ENCODE peak calls at places on chromosomes 7 and 10, in nine cellular contexts. Q is HuH-7.5, Y is NCI-H2029 treated with DMSO at 0.1 percent for 48 hours, J is HepG2, V is GDM1, B is right atrium auricular region, M is GM03348, O is PC-9, C is H7. K is an unnamed sample.
A peak's percentile ranks its signal among the peaks of the same experiment; 100 is the strongest.

GRCh38 chr7:23864984-23865383 is 155.0 kb downstream of the STK31 start:
- DNase-seq in Q (no peak), J (no peak), O (peak; percentile 90), B (no peak), V (no peak), C (no peak), M (no peak), Y (no peak), K (peak; percentile 26)

GRCh38 chr7:135672560-135673359 is 10.4 kb downstream of the STMP1 start:
- DNase-seq in V (no peak), O (no peak), C (peak; percentile 63), Q (peak; percentile 42), M (peak; percentile 76), J (peak; percentile 48), B (no peak), Y (peak; percentile 45), K (peak; percentile 68)

GRCh38 chr10:54853883-54854282 is 52.9 kb upstream of the PCDH15 start:
- DNase-seq in O (no peak), Y (no peak), C (no peak), M (no peak), Q (no peak), B (no peak), V (no peak), J (no peak), K (no peak)

GRCh38 chr7:7732566-7733290 is 14.3 kb upstream of the RPA3 start:
- DNase-seq in Y (no peak), O (no peak), M (peak; percentile 60), B (no peak), C (no peak), J (peak; percentile 70), V (no peak), Q (no peak), K (no peak)

GRCh38 chr7:28798233-28798632 is 159.9 kb downstream of the TRIL start:
- DNase-seq in C (no peak), M (no peak), Y (no peak), J (no peak), Q (no peak), B (no peak), O (no peak), V (no peak), K (no peak)

GRCh38 chr10:119395287-119396007 is 147.1 kb downstream of the RGS10 start:
- DNase-seq in B (peak; percentile 84), M (no peak), C (peak; percentile 76), Y (no peak), J (no peak), O (no peak), Q (no peak), V (no peak), K (no peak)

GRCh38 chr10:123769647-123770046 is 103.5 kb downstream of the GPR26 start:
- DNase-seq in O (no peak), Y (no peak), V (no peak), Q (no peak), B (no peak), M (no peak), C (no peak), J (no peak), K (no peak)

GRCh38 chr7:44762300-44762699 is 13.7 kb downstream of the ZMIZ2 start:
- DNase-seq in J (no peak), B (no peak), O (peak; percentile 32), V (no peak), C (peak; percentile 39), M (no peak), Y (no peak), Q (no peak), K (no peak)

GRCh38 chr10:28946479-28946878 is 269.2 kb downstream of the BAMBI start:
- DNase-seq in O (no peak), V (no peak), Y (no peak), Q (no peak), C (no peak), B (no peak), M (peak; percentile 47), J (no peak), K (no peak)

GRCh38 chr10:43407148-43407575 is 1.8 kb downstream of the HNRNPF start:
- DNase-seq in V (peak; percentile 26), Q (peak; percentile 24), O (no peak), M (peak; percentile 84), C (peak; percentile 81), Y (no peak), J (no peak), B (no peak), K (no peak)

GRCh38 chr7:100210803-100211202 is 8.9 kb upstream of the PVRIG start:
- DNase-seq in V (no peak), J (no peak), B (no peak), C (no peak), Q (no peak), M (no peak), O (no peak), Y (no peak), K (no peak)

GRCh38 chr10:4847580-4848020 is 21.6 kb downstream of the AKR1E2 start:
- DNase-seq in O (peak; percentile 94), C (no peak), J (no peak), V (no peak), Y (no peak), Q (no peak), B (peak; percentile 79), M (peak; percentile 75), K (peak; percentile 75)

GRCh38 chr10:77506517-77506916 is 131.1 kb downstream of the KCNMA1 start:
- DNase-seq in Y (no peak), V (no peak), O (no peak), M (no peak), B (no peak), J (no peak), C (no peak), Q (no peak), K (no peak)

GRCh38 chr10:118531105-118531851 is 64.2 kb downstream of the PRLHR start:
- DNase-seq in Q (no peak), O (no peak), C (no peak), J (no peak), V (no peak), Y (no peak), M (peak; percentile 41), B (peak; percentile 58), K (no peak)

GRCh38 chr7:129376076-129376777 is 58.0 kb upstream of the STRIP2 start:
- DNase-seq in B (no peak), O (no peak), M (peak; percentile 47), C (peak; percentile 30), Q (peak; percentile 54), J (peak; percentile 30), V (peak; percentile 35), Y (no peak), K (peak; percentile 65)

GRCh38 chr7:2387897-2388636 is 15.3 kb upstream of the CHST12 start:
- DNase-seq in Q (no peak), C (no peak), V (no peak), Y (no peak), M (no peak), O (no peak), J (no peak), B (peak; percentile 61), K (no peak)

GRCh38 chr7:54546081-54546985 is 4.2 kb downstream of the VSTM2A start:
- DNase-seq in Q (peak; percentile 72), J (peak; percentile 20), Y (peak; percentile 32), V (no peak), O (no peak), M (peak; percentile 19), B (no peak), C (peak; percentile 87), K (peak; percentile 35)

GRCh38 chr10:103395754-103396066 is 565 bp downstream of the ATP5MK start:
- DNase-seq in J (no peak), C (no peak), O (no peak), B (no peak), Y (no peak), Q (no peak), M (no peak), V (no peak), K (peak; percentile 11)

GRCh38 chr7:19665399-19666008 is 43.3 kb downstream of the POLR1F start:
- DNase-seq in M (peak; percentile 56), Y (peak; percentile 18), Q (peak; percentile 16), B (no peak), V (no peak), J (peak; percentile 7), C (no peak), O (no peak), K (peak; percentile 37)

GRCh38 chr7:48154792-48155413 is 16.4 kb upstream of the ABCA13 start:
- DNase-seq in O (peak; percentile 63), B (no peak), V (peak; percentile 16), M (peak; percentile 72), Y (no peak), J (peak; percentile 73), C (no peak), Q (no peak), K (peak; percentile 48)

GRCh38 chr10:29969255-29970011 is 90.0 kb downstream of the JCAD start:
- DNase-seq in Q (no peak), Y (no peak), J (no peak), C (no peak), V (no peak), M (no peak), B (no peak), O (no peak), K (no peak)

GRCh38 chr10:125162181-125162906 is 2.0 kb upstream of the CTBP2 start:
- DNase-seq in Q (no peak), Y (no peak), J (no peak), V (no peak), C (peak; percentile 86), B (peak; percentile 56), O (peak; percentile 61), M (no peak), K (no peak)

GRCh38 chr7:30365626-30366025 is 81.2 kb downstream of the ZNRF2 start:
- DNase-seq in M (peak; percentile 16), J (no peak), C (no peak), B (no peak), Y (no peak), Q (no peak), O (no peak), V (no peak), K (no peak)

GRCh38 chr10:101014966-101015581 is 15.5 kb downstream of the LZTS2 start:
- DNase-seq in V (no peak), M (peak; percentile 59), Q (no peak), C (no peak), J (no peak), O (peak; percentile 65), Y (no peak), B (no peak), K (peak; percentile 62)

GRCh38 chr7:66047426-66047825 is 28.2 kb upstream of the ASL start:
- DNase-seq in C (no peak), B (no peak), M (peak; percentile 80), O (peak; percentile 76), Q (no peak), J (no peak), V (no peak), Y (no peak), K (peak; percentile 77)

GRCh38 chr10:103168436-103168835 is 24.6 kb downstream of the NT5C2 start:
- DNase-seq in O (peak; percentile 88), M (no peak), J (no peak), C (no peak), Y (no peak), B (no peak), Q (no peak), V (no peak), K (no peak)

GRCh38 chr10:23343591-23344225 is 889 bp downstream of the C10orf67 start:
- DNase-seq in O (peak; percentile 38), B (no peak), Q (no peak), C (peak; percentile 90), M (peak; percentile 44), V (no peak), J (no peak), Y (no peak), K (no peak)

GRCh38 chr10:31819393-31819820 is 109.2 kb downstream of the ARHGAP12 start:
- DNase-seq in O (no peak), Q (no peak), C (no peak), Y (no peak), V (no peak), J (no peak), M (peak; percentile 73), B (peak; percentile 63), K (no peak)

GRCh38 chr7:99040104-99040958 is 103.6 kb downstream of the SMURF1 start:
- DNase-seq in J (peak; percentile 79), Q (peak; percentile 96), M (peak; percentile 90), V (peak; percentile 35), Y (peak; percentile 30), B (peak; percentile 91), O (peak; percentile 64), C (peak; percentile 95), K (peak; percentile 95)

GRCh38 chr10:30351502-30351901 is 2.4 kb upstream of the MTPAP start:
- DNase-seq in M (no peak), J (no peak), B (no peak), C (no peak), Y (no peak), O (no peak), V (no peak), Q (no peak), K (no peak)